ENCODE peak calls at places on chromosomes 4 and X, in six cellular contexts. Z, G, T, U, W and L are unnamed samples.

GRCh38 chr4:106584590-106584989 is 216.0 kb upstream of the GIMD1 start:
- DNase-seq in U (no peak), G (no peak), T (no peak), W (no peak), Z (no peak), L (no peak)

GRCh38 chrX:17007134-17007768 is 60.8 kb downstream of the REPS2 start:
- DNase-seq in W (no peak), G (peak), U (peak), Z (peak), T (no peak), L (no peak)

GRCh38 chr4:176782794-176783193 is 9.9 kb downstream of the VEGFC start:
- DNase-seq in U (no peak), G (no peak), W (no peak), T (no peak), Z (no peak), L (no peak)

GRCh38 chr4:6463311-6464289 is 8.8 kb downstream of the PPP2R2C start:
- DNase-seq in Z (no peak), W (no peak), U (no peak), T (peak), G (no peak), L (no peak)

GRCh38 chrX:9611436-9612145 is 146.7 kb downstream of the TBL1X start:
- DNase-seq in W (no peak), T (no peak), G (no peak), U (peak), Z (no peak), L (no peak)

GRCh38 chr4:858136-858535 is 32.2 kb upstream of the CPLX1 start:
- DNase-seq in T (no peak), W (no peak), U (no peak), Z (no peak), G (no peak), L (no peak)

GRCh38 chr4:135122457-135122856 is 920.9 kb upstream of the PABPC4L start:
- DNase-seq in G (no peak), U (no peak), Z (no peak), T (no peak), W (no peak), L (no peak)

GRCh38 chrX:100673397-100673953 is 29.5 kb downstream of the SRPX2 start:
- DNase-seq in Z (no peak), T (no peak), U (no peak), G (no peak), W (no peak), L (no peak)

GRCh38 chrX:15158736-15159406 is 111.0 kb downstream of the ASB9 start:
- DNase-seq in Z (no peak), G (no peak), T (no peak), W (peak), U (no peak), L (no peak)

GRCh38 chr4:53479731-53480525 is 102.5 kb downstream of the FIP1L1 start:
- DNase-seq in Z (no peak), W (no peak), G (no peak), U (no peak), T (no peak), L (no peak)

GRCh38 chrX:153917814-153918213 is 8.2 kb downstream of the ARHGAP4 start:
- DNase-seq in G (no peak), U (no peak), T (no peak), W (no peak), Z (no peak), L (no peak)

GRCh38 chrX:20829665-20830481 is 544.3 kb upstream of the CNKSR2 start:
- DNase-seq in T (no peak), U (no peak), W (no peak), Z (no peak), G (no peak), L (no peak)

GRCh38 chr4:184756399-184756798 is 22.5 kb upstream of the CENPU start:
- DNase-seq in G (no peak), U (no peak), W (no peak), Z (no peak), T (no peak), L (no peak)

GRCh38 chrX:31237189-31237588 is 165.3 kb upstream of the FTHL17 start:
- DNase-seq in G (no peak), T (no peak), Z (no peak), U (no peak), W (no peak), L (no peak)

GRCh38 chr4:3335982-3336381 is 43.2 kb downstream of the RGS12 start:
- DNase-seq in U (no peak), G (no peak), W (no peak), T (no peak), Z (no peak), L (no peak)

GRCh38 chr4:1474126-1475090 is 68.2 kb upstream of the NKX1-1 start:
- DNase-seq in U (no peak), T (no peak), Z (no peak), W (no peak), G (no peak), L (no peak)

GRCh38 chrX:110168585-110168984 is 149.3 kb downstream of the AMMECR1 start:
- DNase-seq in U (no peak), G (no peak), W (no peak), Z (no peak), T (no peak), L (no peak)

GRCh38 chr4:185534850-185535761 is at the start of gene PDLIM3:
- DNase-seq in U (peak), T (peak), G (peak), W (no peak), Z (peak), L (peak)

GRCh38 chr4:171846232-171846631 is 33.0 kb downstream of the GALNTL6 start:
- DNase-seq in W (no peak), G (peak), Z (peak), U (peak), T (peak), L (no peak)

GRCh38 chrX:9842541-9842940 is 56.3 kb downstream of the SHROOM2 start:
- DNase-seq in Z (no peak), W (no peak), G (no peak), T (peak), U (no peak), L (no peak)

GRCh38 chrX:40845331-40845911 is 110.1 kb upstream of the MED14 start:
- DNase-seq in U (peak), Z (no peak), W (no peak), T (no peak), G (no peak), L (no peak)

GRCh38 chr4:103152381-103152780 is 45.8 kb downstream of the CENPE start:
- DNase-seq in U (no peak), G (no peak), T (no peak), W (no peak), Z (no peak), L (no peak)

GRCh38 chrX:123835661-123836371 is 24.0 kb upstream of the XIAP start:
- DNase-seq in T (no peak), U (no peak), Z (no peak), W (no peak), G (no peak), L (no peak)

GRCh38 chr4:95263391-95263790 is 285.4 kb downstream of the UNC5C start:
- DNase-seq in U (no peak), T (no peak), W (no peak), Z (no peak), G (no peak), L (no peak)

GRCh38 chr4:140637836-140638235 is 69.1 kb upstream of the UCP1 start:
- DNase-seq in Z (peak), G (no peak), U (peak), T (no peak), W (no peak), L (no peak)

GRCh38 chrX:20144491-20144890 is 2.9 kb upstream of the EIF1AX start:
- DNase-seq in G (no peak), W (no peak), T (no peak), U (no peak), Z (no peak), L (no peak)

GRCh38 chrX:139506318-139506717 is 24.2 kb upstream of the F9 start:
- DNase-seq in G (no peak), T (no peak), U (no peak), Z (no peak), W (no peak), L (no peak)

GRCh38 chr4:152436384-152436783 is 99.5 kb downstream of the FBXW7 start:
- DNase-seq in T (no peak), Z (no peak), W (no peak), U (no peak), G (no peak), L (no peak)

GRCh38 chr4:59135248-59135802 is 2025.1 kb upstream of the IGFBP7 start:
- DNase-seq in G (no peak), U (no peak), Z (no peak), T (no peak), W (no peak), L (no peak)

GRCh38 chrX:154799554-154800348 is 5.5 kb downstream of the MPP1 start:
- DNase-seq in G (no peak), Z (no peak), U (peak), T (no peak), W (no peak), L (no peak)

GRCh38 chrX:124435616-124436015 is 89.3 kb downstream of the SH2D1A start:
- DNase-seq in T (no peak), W (no peak), U (no peak), G (no peak), Z (no peak), L (no peak)

GRCh38 chrX:141760761-141761160 is 62.2 kb upstream of the SPANXD start:
- DNase-seq in T (no peak), U (no peak), G (no peak), Z (no peak), W (no peak), L (no peak)

GRCh38 chr4:127355738-127356137 is 277.0 kb upstream of the INTU start:
- DNase-seq in U (no peak), T (no peak), G (no peak), W (no peak), Z (no peak), L (no peak)

GRCh38 chr4:63578383-63578782 is 830.9 kb downstream of the TECRL start:
- DNase-seq in W (no peak), Z (no peak), T (no peak), U (no peak), G (no peak), L (no peak)

GRCh38 chr4:177554966-177555574 is 112.8 kb upstream of the AGA start:
- DNase-seq in T (peak), U (no peak), Z (peak), W (no peak), G (peak), L (no peak)

GRCh38 chr4:75637176-75637575 is 6.8 kb upstream of the CDKL2 start:
- DNase-seq in G (no peak), U (no peak), Z (no peak), T (no peak), W (no peak), L (no peak)

GRCh38 chr4:128501239-128501638 is 213.6 kb upstream of the PGRMC2 start:
- DNase-seq in U (no peak), Z (no peak), G (no peak), W (no peak), T (no peak), L (no peak)

GRCh38 chr4:128502818-128503527 is 215.4 kb upstream of the PGRMC2 start:
- DNase-seq in W (no peak), Z (no peak), U (no peak), G (no peak), T (no peak), L (no peak)
- TF ChIP-seq TAF1 in W (no peak), Z (no peak), U (no peak), G (no peak), T (no peak), L (no peak)

GRCh38 chrX:118347131-118347530 is 1.2 kb downstream of the WDR44 start:
- DNase-seq in G (no peak), Z (peak), T (no peak), W (no peak), U (peak), L (no peak)
- TF ChIP-seq POLR2A in G (no peak), Z (no peak), T (no peak), W (no peak), U (no peak), L (no peak)

DNA sequence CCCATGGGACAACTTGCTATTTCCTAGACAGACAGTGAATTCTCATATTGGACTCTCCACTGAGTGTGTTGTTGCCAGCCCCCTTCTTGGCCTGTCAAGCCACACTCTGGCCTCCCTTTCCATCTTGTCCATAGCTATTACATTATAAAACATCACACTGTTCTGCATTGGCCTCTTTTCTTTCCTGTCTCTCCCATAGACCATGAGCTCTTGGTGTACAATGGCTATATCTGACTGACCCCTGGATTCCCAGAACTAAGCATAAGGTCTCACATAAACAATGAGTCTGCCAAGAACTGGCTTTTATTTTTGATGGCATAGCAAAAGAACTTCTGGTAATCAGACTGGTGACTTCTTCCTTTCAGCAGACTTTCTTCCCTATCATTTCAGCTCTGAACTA is 23.8 kb downstream of the STARD8 start:
- DNase-seq in T (no peak), Z (no peak), G (no peak), U (no peak), W (no peak), L (no peak)
- TF ChIP-seq TAF1 in T (no peak), Z (no peak), G (no peak), U (no peak), W (no peak), L (no peak)

GRCh38 chr4:183659029-183659870 is at the start of the genes RWDD4 and TRAPPC11:
- DNase-seq in G (peak), T (peak), W (peak), Z (peak), U (peak), L (peak)
- TF ChIP-seq POLR2A in G (no peak), T (no peak), W (peak), Z (peak), U (peak), L (peak)

DNA sequence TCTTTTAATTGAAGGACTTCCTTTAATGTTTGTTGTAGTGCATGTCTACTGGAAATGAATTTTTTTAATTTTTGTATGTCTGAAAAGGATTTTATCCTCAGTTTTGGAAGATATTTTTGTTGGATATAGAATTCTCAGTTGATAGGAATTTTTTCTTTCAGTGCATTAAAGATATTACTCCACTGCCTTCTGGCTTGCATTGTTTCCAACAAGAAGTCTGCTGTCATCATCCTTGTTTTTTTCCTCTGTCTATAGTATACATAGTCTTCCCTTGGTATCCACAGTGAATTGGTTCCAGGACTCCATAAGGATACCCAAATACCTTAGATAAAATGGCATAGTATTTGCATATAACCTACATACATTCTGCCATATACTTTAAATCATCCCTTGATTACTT is 33.5 kb downstream of the SCD5 start:
- DNase-seq in W (no peak), T (no peak), Z (no peak), U (no peak), G (no peak), L (no peak)
- TF ChIP-seq TAF1 in W (no peak), T (no peak), Z (no peak), U (no peak), G (no peak), L (no peak)

DNA sequence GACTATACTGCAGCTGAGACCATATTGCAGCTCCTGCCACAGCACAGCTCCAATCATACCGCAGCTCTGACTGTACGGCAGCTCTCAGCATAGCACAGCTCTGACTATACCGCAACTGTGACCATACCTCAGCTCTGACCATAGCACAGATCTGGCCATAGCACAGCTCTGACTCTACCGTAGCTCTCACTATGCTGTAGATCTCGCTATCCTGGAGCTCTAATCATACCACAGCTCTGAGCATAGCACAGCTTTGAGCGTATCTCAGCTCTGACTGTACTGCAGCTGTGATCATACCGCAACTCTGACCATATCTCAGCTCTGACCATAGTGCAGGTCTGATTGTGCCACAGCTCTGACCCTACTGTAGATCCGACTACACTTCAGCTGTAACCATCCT is 139.2 kb downstream of the ASMT start:
- DNase-seq in W (no peak), T (no peak), Z (no peak), U (no peak), G (no peak), L (no peak)
- TF ChIP-seq POLR2A in W (no peak), T (no peak), Z (no peak), U (no peak), G (no peak), L (no peak)

GRCh38 chrX:105191878-105192277 is 28.6 kb downstream of the TEX13A start:
- DNase-seq in Z (no peak), W (no peak), T (peak), G (no peak), U (no peak), L (no peak)
- TF ChIP-seq TAF1 in Z (no peak), W (no peak), T (no peak), G (no peak), U (no peak), L (no peak)

GRCh38 chr4:88458091-88458740 is 1.3 kb downstream of the HERC5 start:
- DNase-seq in G (no peak), U (no peak), T (no peak), Z (no peak), W (no peak), L (no peak)

GRCh38 chr4:88457307-88458090 is 580 bp downstream of the HERC5 start:
- DNase-seq in U (no peak), T (no peak), Z (no peak), W (no peak), G (peak), L (peak)

GRCh38 chr4:88451205-88451604 is 5.7 kb upstream of the HERC5 start:
- DNase-seq in G (no peak), T (no peak), U (no peak), Z (no peak), W (no peak), L (no peak)

GRCh38 chr4:88452941-88453340 is 4.0 kb upstream of the HERC5 start:
- DNase-seq in U (no peak), W (no peak), T (no peak), Z (no peak), G (no peak), L (no peak)

GRCh38 chr4:88456757-88457306 is at the start of gene HERC5:
- DNase-seq in U (peak), W (peak), T (peak), G (peak), Z (peak), L (peak)
- TF ChIP-seq POLR2A in U (no peak), W (peak), T (no peak), G (peak), Z (no peak), L (peak)